ENCODE peak calls at places on chromosome 2, in five cellular contexts. W is cardiac muscle cell, V is foreskin fibroblast, B is lung, G is B cell. U is an unnamed sample.

GRCh38 chr2:218434456-218434855 is 15.5 kb downstream of the VIL1 start:
- DNase-seq in W (no peak), V (no peak), B (no peak), G (no peak), U (no peak)

GRCh38 chr2:191907091-191907490 is 60.2 kb upstream of the CAVIN2 start:
- DNase-seq in W (no peak), V (peak), B (no peak), G (no peak), U (no peak)

GRCh38 chr2:237223208-237223861 is 137.6 kb downstream of the COPS8 start:
- DNase-seq in W (peak), V (peak), B (no peak), G (no peak), U (no peak)

GRCh38 chr2:96546797-96547196 is 10.2 kb downstream of the ARID5A start:
- DNase-seq in W (no peak), V (no peak), B (no peak), G (no peak), U (no peak)

GRCh38 chr2:12534646-12535263 is 182.0 kb upstream of the TRIB2 start:
- DNase-seq in W (peak), V (peak), B (no peak), G (no peak), U (no peak)

GRCh38 chr2:85161626-85161960 is 28.4 kb downstream of the TCF7L1 start:
- DNase-seq in W (no peak), V (no peak), B (no peak), G (no peak), U (no peak)

GRCh38 chr2:161010503-161010902 is 149.7 kb upstream of the TANK start:
- DNase-seq in W (no peak), V (no peak), B (no peak), G (no peak), U (no peak)

GRCh38 chr2:204743368-204743960 is 198.2 kb downstream of the PARD3B start:
- DNase-seq in W (no peak), V (no peak), B (no peak), G (no peak), U (no peak)

GRCh38 chr2:98379311-98380202 is 33.3 kb downstream of the CNGA3 start:
- DNase-seq in W (peak), V (peak), B (no peak), G (no peak), U (no peak)

GRCh38 chr2:202965810-202966454 is 48.7 kb upstream of the NBEAL1 start:
- DNase-seq in W (peak), V (peak), B (no peak), G (no peak), U (peak)

GRCh38 chr2:174442546-174443510 is 44.0 kb downstream of the GPR155 start:
- DNase-seq in W (peak), V (peak), B (no peak), G (no peak), U (no peak)

GRCh38 chr2:6922201-6922656 is 5.0 kb downstream of the RNF144A start:
- DNase-seq in W (no peak), V (no peak), B (no peak), G (no peak), U (no peak)

GRCh38 chr2:197191177-197191947 is 119.2 kb downstream of the ANKRD44 start:
- DNase-seq in W (peak), V (peak), B (no peak), G (peak), U (no peak)

GRCh38 chr2:48070415-48070814 is 164.1 kb upstream of the FBXO11 start:
- DNase-seq in W (peak), V (no peak), B (no peak), G (no peak), U (no peak)
- TF ChIP-seq CTCF in W (no peak), V (no peak), B (no peak), G (no peak), U (no peak)

GRCh38 chr2:1889099-1889650 is 144.9 kb upstream of the PXDN start:
- DNase-seq in W (no peak), V (no peak), B (no peak), G (no peak), U (no peak)

GRCh38 chr2:1884933-1885580 is 140.7 kb upstream of the PXDN start:
- DNase-seq in W (peak), V (no peak), B (no peak), G (no peak), U (no peak)

GRCh38 chr2:1887106-1887505 is 142.8 kb upstream of the PXDN start:
- DNase-seq in W (no peak), V (no peak), B (no peak), G (no peak), U (no peak)

GRCh38 chr2:1886405-1886992 is 142.2 kb upstream of the PXDN start:
- DNase-seq in W (peak), V (peak), B (peak), G (peak), U (no peak)

DNA sequence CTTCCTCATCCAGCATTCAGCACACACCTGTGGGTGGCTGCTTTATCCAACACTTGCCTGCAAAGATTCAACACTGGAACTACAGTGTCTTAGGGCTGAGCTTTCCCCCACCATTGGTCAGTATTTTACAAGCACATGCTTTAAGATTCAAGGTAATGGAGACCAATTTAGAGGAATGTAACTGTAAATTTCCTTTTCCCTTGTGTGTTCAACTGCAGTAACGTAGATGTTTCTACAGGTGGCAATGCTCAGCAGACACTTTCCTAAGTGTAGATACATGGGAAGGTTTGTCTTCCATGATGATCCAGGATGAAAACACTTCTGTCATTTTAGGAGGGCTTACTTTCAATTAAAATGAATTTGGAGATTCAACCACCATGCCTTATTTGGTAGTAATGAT is 143.6 kb upstream of the PXDN start:
- DNase-seq in W (peak), V (no peak), B (no peak), G (no peak), U (no peak)
- TF ChIP-seq CTCF in W (peak), V (no peak), B (no peak), G (no peak), U (peak)

GRCh38 chr2:42360890-42361727 is at the start of gene COX7A2L:
- DNase-seq in W (peak), V (peak), B (peak), G (peak), U (peak)
- TF ChIP-seq CTCF in W (peak), V (no peak), B (peak), G (peak), U (no peak)

GRCh38 chr2:56132138-56132537 is 51.7 kb upstream of the CCDC85A start:
- DNase-seq in W (peak), V (peak), B (no peak), G (peak), U (no peak)
- TF ChIP-seq CTCF in W (peak), V (peak), B (no peak), G (peak), U (peak)

GRCh38 chr2:200406379-200406778 is 99.9 kb downstream of the SPATS2L start:
- DNase-seq in W (peak), V (no peak), B (no peak), G (no peak), U (no peak)

GRCh38 chr2:200405599-200406298 is 99.3 kb downstream of the SPATS2L start:
- DNase-seq in W (peak), V (peak), B (no peak), G (no peak), U (no peak)

GRCh38 chr2:200404615-200405014 is 98.1 kb downstream of the SPATS2L start:
- DNase-seq in W (no peak), V (no peak), B (no peak), G (no peak), U (no peak)

GRCh38 chr2:200411831-200412230 is 98.0 kb downstream of the KCTD18 start:
- DNase-seq in W (peak), V (peak), B (no peak), G (no peak), U (no peak)

GRCh38 chr2:200408428-200409311 is 101.2 kb downstream of the KCTD18 start:
- DNase-seq in W (peak), V (peak), B (no peak), G (no peak), U (no peak)
- TF ChIP-seq CTCF in W (no peak), V (no peak), B (no peak), G (no peak), U (no peak)

GRCh38 chr2:30691948-30692828 is 115.1 kb downstream of the CAPN13 start:
- DNase-seq in W (peak), V (peak), B (peak), G (no peak), U (no peak)
- TF ChIP-seq CTCF in W (peak), V (peak), B (no peak), G (no peak), U (no peak)

DNA sequence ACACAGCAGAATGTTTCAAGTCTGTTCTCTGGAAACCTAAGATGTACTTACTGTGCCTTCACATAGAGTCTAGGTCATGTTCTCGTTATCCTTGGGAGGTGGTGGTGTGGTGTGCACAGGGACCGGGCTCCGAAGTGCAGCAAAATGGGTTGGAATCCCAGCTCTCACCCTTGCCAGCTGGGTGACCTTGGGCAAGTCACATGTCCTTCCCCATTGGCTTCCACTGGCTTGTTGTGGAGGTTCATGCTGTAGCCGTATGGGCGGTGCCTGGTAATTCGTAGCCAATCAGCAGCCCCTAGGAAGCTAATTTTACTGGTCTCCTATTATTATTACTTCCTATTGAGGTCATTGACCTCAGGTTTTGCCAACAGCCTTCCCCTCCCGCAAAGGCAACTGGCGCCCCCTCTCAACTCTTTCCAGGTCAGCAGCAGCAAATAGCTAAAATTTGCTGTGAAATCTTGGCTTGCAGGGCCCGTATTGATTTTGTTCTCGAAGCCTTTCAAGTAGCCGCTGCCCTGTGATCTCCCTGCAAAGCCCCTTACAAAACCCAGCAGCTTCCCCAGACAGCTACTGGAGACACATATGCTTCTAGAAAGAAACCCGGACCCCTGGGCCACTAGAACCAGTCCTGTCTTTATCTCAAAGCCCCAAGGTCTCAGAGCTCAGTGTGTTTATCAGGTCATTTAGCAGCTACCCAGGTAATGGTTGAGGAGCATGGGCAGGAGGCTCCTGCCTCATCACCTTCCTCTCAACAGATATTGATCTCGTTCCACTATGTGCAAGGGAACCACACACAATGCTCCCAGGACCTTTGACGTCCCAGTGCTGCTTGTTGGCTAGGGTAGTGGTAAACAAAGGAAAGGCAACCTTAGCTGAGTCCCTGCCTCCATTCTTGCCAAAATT is 66.5 kb upstream of the SLC1A4 start:
- DNase-seq in W (no peak), V (no peak), B (no peak), G (no peak), U (no peak)
- TF ChIP-seq CTCF in W (no peak), V (no peak), B (no peak), G (no peak), U (no peak)